ENCODE peak calls at places on chromosomes 4 and X, in ten cellular contexts. One of them, this sample, is unnamed.
A peak's percentile ranks its signal among the peaks of the same experiment; 100 is the strongest.

GRCh38 chr4:169158860-169159259 is 111.9 kb downstream of the SH3RF1 start:
- DNase-seq in cardiac fibroblast: no peak
- DNase-seq in left colon: no peak
- DNase-seq in stimulated activated CD8-positive, alpha-beta memory T cell treated with anti-CD3 and anti-CD28 coated beads, Interleukin-7, amount 100 ng/mL, for 24 hours: no peak
- DNase-seq in activated effector memory CD4-positive, alpha-beta T cell treated with Interleukin-2 at 50 U/mL for 16 hours: no peak
- DNase-seq in right cardiac atrium: no peak
- DNase-seq in NCI-H1105 treated with DMSO at 0.1 percent for 48 hours: no peak
- DNase-seq in GM10248: no peak
- DNase-seq in dermis blood vessel endothelial cell: no peak
- DNase-seq in activated CD4-positive, alpha-beta T cell treated with anti-CD3 and anti-CD28 coated beads, Interleukin-2, amount 50 U/mL, for 1 hour: no peak
- DNase-seq in this sample: no peak

GRCh38 chr4:110625593-110626292 is 2.9 kb upstream of the PITX2 start:
- DNase-seq in activated effector memory CD4-positive, alpha-beta T cell treated with Interleukin-2 at 50 U/mL for 16 hours: no peak
- DNase-seq in GM10248: no peak
- DNase-seq in cardiac fibroblast: no peak
- DNase-seq in NCI-H1105 treated with DMSO at 0.1 percent for 48 hours: no peak
- DNase-seq in activated CD4-positive, alpha-beta T cell treated with anti-CD3 and anti-CD28 coated beads, Interleukin-2, amount 50 U/mL, for 1 hour: no peak
- DNase-seq in stimulated activated CD8-positive, alpha-beta memory T cell treated with anti-CD3 and anti-CD28 coated beads, Interleukin-7, amount 100 ng/mL, for 24 hours: no peak
- DNase-seq in dermis blood vessel endothelial cell: no peak
- DNase-seq in left colon: no peak
- DNase-seq in right cardiac atrium: no peak
- DNase-seq in this sample: no peak

GRCh38 chrX:118355225-118355920 is 9.5 kb downstream of the WDR44 start:
- DNase-seq in activated effector memory CD4-positive, alpha-beta T cell treated with Interleukin-2 at 50 U/mL for 16 hours: no peak
- DNase-seq in cardiac fibroblast: no peak
- DNase-seq in stimulated activated CD8-positive, alpha-beta memory T cell treated with anti-CD3 and anti-CD28 coated beads, Interleukin-7, amount 100 ng/mL, for 24 hours: no peak
- DNase-seq in dermis blood vessel endothelial cell: peak; percentile 47
- DNase-seq in right cardiac atrium: no peak
- DNase-seq in NCI-H1105 treated with DMSO at 0.1 percent for 48 hours: no peak
- DNase-seq in GM10248: no peak
- DNase-seq in left colon: no peak
- DNase-seq in activated CD4-positive, alpha-beta T cell treated with anti-CD3 and anti-CD28 coated beads, Interleukin-2, amount 50 U/mL, for 1 hour: no peak
- DNase-seq in this sample: no peak

GRCh38 chr4:101835121-101835904 is 44.8 kb downstream of the BANK1 start:
- DNase-seq in activated CD4-positive, alpha-beta T cell treated with anti-CD3 and anti-CD28 coated beads, Interleukin-2, amount 50 U/mL, for 1 hour: no peak
- DNase-seq in cardiac fibroblast: peak; percentile 75
- DNase-seq in activated effector memory CD4-positive, alpha-beta T cell treated with Interleukin-2 at 50 U/mL for 16 hours: no peak
- DNase-seq in left colon: no peak
- DNase-seq in NCI-H1105 treated with DMSO at 0.1 percent for 48 hours: peak; percentile 66
- DNase-seq in GM10248: no peak
- DNase-seq in right cardiac atrium: no peak
- DNase-seq in stimulated activated CD8-positive, alpha-beta memory T cell treated with anti-CD3 and anti-CD28 coated beads, Interleukin-7, amount 100 ng/mL, for 24 hours: no peak
- DNase-seq in dermis blood vessel endothelial cell: peak; percentile 5
- DNase-seq in this sample: peak; percentile 35

GRCh38 chrX:71292669-71293379 is 8.7 kb upstream of the ITGB1BP2 start:
- DNase-seq in GM10248: no peak
- DNase-seq in activated effector memory CD4-positive, alpha-beta T cell treated with Interleukin-2 at 50 U/mL for 16 hours: no peak
- DNase-seq in stimulated activated CD8-positive, alpha-beta memory T cell treated with anti-CD3 and anti-CD28 coated beads, Interleukin-7, amount 100 ng/mL, for 24 hours: no peak
- DNase-seq in dermis blood vessel endothelial cell: no peak
- DNase-seq in NCI-H1105 treated with DMSO at 0.1 percent for 48 hours: no peak
- DNase-seq in cardiac fibroblast: no peak
- DNase-seq in left colon: no peak
- DNase-seq in activated CD4-positive, alpha-beta T cell treated with anti-CD3 and anti-CD28 coated beads, Interleukin-2, amount 50 U/mL, for 1 hour: no peak
- DNase-seq in right cardiac atrium: no peak
- DNase-seq in this sample: peak; percentile 40

GRCh38 chrX:134537179-134537945 is 77.4 kb downstream of the HPRT1 start:
- DNase-seq in NCI-H1105 treated with DMSO at 0.1 percent for 48 hours: no peak
- DNase-seq in GM10248: no peak
- DNase-seq in left colon: peak; percentile 64
- DNase-seq in right cardiac atrium: no peak
- DNase-seq in stimulated activated CD8-positive, alpha-beta memory T cell treated with anti-CD3 and anti-CD28 coated beads, Interleukin-7, amount 100 ng/mL, for 24 hours: no peak
- DNase-seq in activated effector memory CD4-positive, alpha-beta T cell treated with Interleukin-2 at 50 U/mL for 16 hours: no peak
- DNase-seq in dermis blood vessel endothelial cell: no peak
- DNase-seq in activated CD4-positive, alpha-beta T cell treated with anti-CD3 and anti-CD28 coated beads, Interleukin-2, amount 50 U/mL, for 1 hour: no peak
- DNase-seq in cardiac fibroblast: peak; percentile 82
- DNase-seq in this sample: peak; percentile 66

GRCh38 chr4:86894465-86894864 is 2.2 kb upstream of the C4orf36 start:
- DNase-seq in activated effector memory CD4-positive, alpha-beta T cell treated with Interleukin-2 at 50 U/mL for 16 hours: no peak
- DNase-seq in dermis blood vessel endothelial cell: peak; percentile 61
- DNase-seq in stimulated activated CD8-positive, alpha-beta memory T cell treated with anti-CD3 and anti-CD28 coated beads, Interleukin-7, amount 100 ng/mL, for 24 hours: no peak
- DNase-seq in NCI-H1105 treated with DMSO at 0.1 percent for 48 hours: no peak
- DNase-seq in activated CD4-positive, alpha-beta T cell treated with anti-CD3 and anti-CD28 coated beads, Interleukin-2, amount 50 U/mL, for 1 hour: no peak
- DNase-seq in left colon: no peak
- DNase-seq in cardiac fibroblast: peak; percentile 28
- DNase-seq in right cardiac atrium: no peak
- DNase-seq in GM10248: no peak
- DNase-seq in this sample: peak; percentile 9

GRCh38 chrX:11968470-11968869 is 169.8 kb upstream of the FRMPD4 start:
- DNase-seq in dermis blood vessel endothelial cell: no peak
- DNase-seq in activated CD4-positive, alpha-beta T cell treated with anti-CD3 and anti-CD28 coated beads, Interleukin-2, amount 50 U/mL, for 1 hour: no peak
- DNase-seq in right cardiac atrium: no peak
- DNase-seq in GM10248: no peak
- DNase-seq in activated effector memory CD4-positive, alpha-beta T cell treated with Interleukin-2 at 50 U/mL for 16 hours: no peak
- DNase-seq in NCI-H1105 treated with DMSO at 0.1 percent for 48 hours: no peak
- DNase-seq in cardiac fibroblast: no peak
- DNase-seq in stimulated activated CD8-positive, alpha-beta memory T cell treated with anti-CD3 and anti-CD28 coated beads, Interleukin-7, amount 100 ng/mL, for 24 hours: no peak
- DNase-seq in left colon: no peak
- DNase-seq in this sample: no peak

GRCh38 chr4:1170805-1171305 is 1.5 kb downstream of the SPON2 start:
- DNase-seq in cardiac fibroblast: no peak
- DNase-seq in GM10248: no peak
- DNase-seq in right cardiac atrium: peak; percentile 76
- DNase-seq in left colon: no peak
- DNase-seq in NCI-H1105 treated with DMSO at 0.1 percent for 48 hours: no peak
- DNase-seq in activated effector memory CD4-positive, alpha-beta T cell treated with Interleukin-2 at 50 U/mL for 16 hours: no peak
- DNase-seq in activated CD4-positive, alpha-beta T cell treated with anti-CD3 and anti-CD28 coated beads, Interleukin-2, amount 50 U/mL, for 1 hour: no peak
- DNase-seq in dermis blood vessel endothelial cell: no peak
- DNase-seq in stimulated activated CD8-positive, alpha-beta memory T cell treated with anti-CD3 and anti-CD28 coated beads, Interleukin-7, amount 100 ng/mL, for 24 hours: no peak
- DNase-seq in this sample: no peak

GRCh38 chr4:121108557-121108956 is 36.2 kb upstream of the NDNF start:
- DNase-seq in NCI-H1105 treated with DMSO at 0.1 percent for 48 hours: peak; percentile 6
- DNase-seq in right cardiac atrium: no peak
- DNase-seq in cardiac fibroblast: no peak
- DNase-seq in activated CD4-positive, alpha-beta T cell treated with anti-CD3 and anti-CD28 coated beads, Interleukin-2, amount 50 U/mL, for 1 hour: no peak
- DNase-seq in stimulated activated CD8-positive, alpha-beta memory T cell treated with anti-CD3 and anti-CD28 coated beads, Interleukin-7, amount 100 ng/mL, for 24 hours: no peak
- DNase-seq in left colon: no peak
- DNase-seq in GM10248: no peak
- DNase-seq in activated effector memory CD4-positive, alpha-beta T cell treated with Interleukin-2 at 50 U/mL for 16 hours: no peak
- DNase-seq in dermis blood vessel endothelial cell: no peak
- DNase-seq in this sample: no peak

GRCh38 chr4:27154706-27155105 is 294.1 kb downstream of the STIM2 start:
- DNase-seq in NCI-H1105 treated with DMSO at 0.1 percent for 48 hours: no peak
- DNase-seq in cardiac fibroblast: no peak
- DNase-seq in stimulated activated CD8-positive, alpha-beta memory T cell treated with anti-CD3 and anti-CD28 coated beads, Interleukin-7, amount 100 ng/mL, for 24 hours: no peak
- DNase-seq in GM10248: no peak
- DNase-seq in left colon: no peak
- DNase-seq in activated effector memory CD4-positive, alpha-beta T cell treated with Interleukin-2 at 50 U/mL for 16 hours: no peak
- DNase-seq in right cardiac atrium: no peak
- DNase-seq in dermis blood vessel endothelial cell: no peak
- DNase-seq in activated CD4-positive, alpha-beta T cell treated with anti-CD3 and anti-CD28 coated beads, Interleukin-2, amount 50 U/mL, for 1 hour: no peak
- DNase-seq in this sample: peak; percentile 7

GRCh38 chr4:86582453-86582852 is 11.7 kb upstream of the PTPN13 start:
- DNase-seq in activated CD4-positive, alpha-beta T cell treated with anti-CD3 and anti-CD28 coated beads, Interleukin-2, amount 50 U/mL, for 1 hour: no peak
- DNase-seq in left colon: no peak
- DNase-seq in GM10248: no peak
- DNase-seq in right cardiac atrium: no peak
- DNase-seq in activated effector memory CD4-positive, alpha-beta T cell treated with Interleukin-2 at 50 U/mL for 16 hours: no peak
- DNase-seq in NCI-H1105 treated with DMSO at 0.1 percent for 48 hours: peak; percentile 46
- DNase-seq in stimulated activated CD8-positive, alpha-beta memory T cell treated with anti-CD3 and anti-CD28 coated beads, Interleukin-7, amount 100 ng/mL, for 24 hours: no peak
- DNase-seq in cardiac fibroblast: no peak
- DNase-seq in dermis blood vessel endothelial cell: no peak
- DNase-seq in this sample: no peak

GRCh38 chrX:54633641-54634040 is 103.6 kb downstream of the GNL3L start:
- DNase-seq in NCI-H1105 treated with DMSO at 0.1 percent for 48 hours: no peak
- DNase-seq in activated effector memory CD4-positive, alpha-beta T cell treated with Interleukin-2 at 50 U/mL for 16 hours: no peak
- DNase-seq in activated CD4-positive, alpha-beta T cell treated with anti-CD3 and anti-CD28 coated beads, Interleukin-2, amount 50 U/mL, for 1 hour: no peak
- DNase-seq in left colon: no peak
- DNase-seq in dermis blood vessel endothelial cell: no peak
- DNase-seq in stimulated activated CD8-positive, alpha-beta memory T cell treated with anti-CD3 and anti-CD28 coated beads, Interleukin-7, amount 100 ng/mL, for 24 hours: no peak
- DNase-seq in cardiac fibroblast: peak; percentile 78
- DNase-seq in right cardiac atrium: no peak
- DNase-seq in GM10248: no peak
- DNase-seq in this sample: peak; percentile 23

GRCh38 chr4:84413954-84414353 is 85.1 kb downstream of the NKX6-1 start:
- DNase-seq in left colon: no peak
- DNase-seq in stimulated activated CD8-positive, alpha-beta memory T cell treated with anti-CD3 and anti-CD28 coated beads, Interleukin-7, amount 100 ng/mL, for 24 hours: no peak
- DNase-seq in activated effector memory CD4-positive, alpha-beta T cell treated with Interleukin-2 at 50 U/mL for 16 hours: no peak
- DNase-seq in cardiac fibroblast: no peak
- DNase-seq in NCI-H1105 treated with DMSO at 0.1 percent for 48 hours: no peak
- DNase-seq in activated CD4-positive, alpha-beta T cell treated with anti-CD3 and anti-CD28 coated beads, Interleukin-2, amount 50 U/mL, for 1 hour: no peak
- DNase-seq in dermis blood vessel endothelial cell: no peak
- DNase-seq in right cardiac atrium: no peak
- DNase-seq in GM10248: no peak
- DNase-seq in this sample: no peak

GRCh38 chr4:26410385-26411293 is 79.6 kb downstream of the CCKAR start:
- DNase-seq in left colon: no peak
- DNase-seq in cardiac fibroblast: peak; percentile 73
- DNase-seq in stimulated activated CD8-positive, alpha-beta memory T cell treated with anti-CD3 and anti-CD28 coated beads, Interleukin-7, amount 100 ng/mL, for 24 hours: no peak
- DNase-seq in activated effector memory CD4-positive, alpha-beta T cell treated with Interleukin-2 at 50 U/mL for 16 hours: no peak
- DNase-seq in right cardiac atrium: no peak
- DNase-seq in activated CD4-positive, alpha-beta T cell treated with anti-CD3 and anti-CD28 coated beads, Interleukin-2, amount 50 U/mL, for 1 hour: no peak
- DNase-seq in GM10248: peak; percentile 55
- DNase-seq in NCI-H1105 treated with DMSO at 0.1 percent for 48 hours: peak; percentile 31
- DNase-seq in dermis blood vessel endothelial cell: peak; percentile 68
- DNase-seq in this sample: peak; percentile 70

GRCh38 chr4:137968956-137969709 is 273.0 kb downstream of the SLC7A11 start:
- DNase-seq in left colon: no peak
- DNase-seq in right cardiac atrium: no peak
- DNase-seq in activated effector memory CD4-positive, alpha-beta T cell treated with Interleukin-2 at 50 U/mL for 16 hours: no peak
- DNase-seq in activated CD4-positive, alpha-beta T cell treated with anti-CD3 and anti-CD28 coated beads, Interleukin-2, amount 50 U/mL, for 1 hour: no peak
- DNase-seq in dermis blood vessel endothelial cell: no peak
- DNase-seq in cardiac fibroblast: peak; percentile 77
- DNase-seq in stimulated activated CD8-positive, alpha-beta memory T cell treated with anti-CD3 and anti-CD28 coated beads, Interleukin-7, amount 100 ng/mL, for 24 hours: no peak
- DNase-seq in NCI-H1105 treated with DMSO at 0.1 percent for 48 hours: no peak
- DNase-seq in GM10248: no peak
- DNase-seq in this sample: no peak

GRCh38 chr4:147407261-147408045 is 73.4 kb upstream of the EDNRA start:
- DNase-seq in NCI-H1105 treated with DMSO at 0.1 percent for 48 hours: no peak
- DNase-seq in right cardiac atrium: peak; percentile 42
- DNase-seq in activated CD4-positive, alpha-beta T cell treated with anti-CD3 and anti-CD28 coated beads, Interleukin-2, amount 50 U/mL, for 1 hour: no peak
- DNase-seq in stimulated activated CD8-positive, alpha-beta memory T cell treated with anti-CD3 and anti-CD28 coated beads, Interleukin-7, amount 100 ng/mL, for 24 hours: no peak
- DNase-seq in cardiac fibroblast: peak; percentile 19
- DNase-seq in GM10248: no peak
- DNase-seq in dermis blood vessel endothelial cell: no peak
- DNase-seq in activated effector memory CD4-positive, alpha-beta T cell treated with Interleukin-2 at 50 U/mL for 16 hours: no peak
- DNase-seq in left colon: no peak
- DNase-seq in this sample: no peak